ENCODE peak calls at places on chromosomes 4 and X, in five cellular contexts. Z is fibroblast of lung, Q is SK-N-SH, I is HCT116, Y is H9. J is an unnamed sample.

GRCh38 chrX:136931661-136932060 is 51.1 kb upstream of the RBMX start:
- DNase-seq in Z (no peak), Q (no peak), I (no peak), Y (no peak), J (no peak)

GRCh38 chr4:1839306-1839705 is 16.6 kb downstream of the LETM1 start:
- DNase-seq in Z (no peak), Q (no peak), I (no peak), Y (no peak), J (no peak)

GRCh38 chr4:10087152-10087791 is 29.3 kb downstream of the WDR1 start:
- DNase-seq in Z (no peak), Q (no peak), I (no peak), Y (no peak), J (no peak)

GRCh38 chrX:84248226-84248625 is 60.2 kb upstream of the RPS6KA6 start:
- DNase-seq in Z (peak), Q (no peak), I (no peak), Y (no peak), J (no peak)

GRCh38 chrX:69503228-69503834 is 795 bp upstream of the NALF2 start:
- DNase-seq in Z (no peak), Q (peak), I (peak), Y (no peak), J (no peak)

GRCh38 chrX:9942086-9942485 is 25.1 kb upstream of the CLDN34 start:
- DNase-seq in Z (no peak), Q (no peak), I (no peak), Y (no peak), J (no peak)

GRCh38 chr4:19927381-19927780 is 324.3 kb upstream of the SLIT2 start:
- DNase-seq in Z (peak), Q (no peak), I (no peak), Y (no peak), J (no peak)

GRCh38 chr4:120399846-120400245 is 333.2 kb upstream of the MAD2L1 start:
- DNase-seq in Z (no peak), Q (no peak), I (no peak), Y (no peak), J (no peak)

GRCh38 chr4:142558851-142559250 is 287.2 kb downstream of the INPP4B start:
- DNase-seq in Z (peak), Q (no peak), I (no peak), Y (no peak), J (no peak)

GRCh38 chr4:88758264-88758663 is 60.6 kb upstream of the NAP1L5 start:
- DNase-seq in Z (peak), Q (no peak), I (no peak), Y (no peak), J (no peak)

GRCh38 chr4:84965558-84966381 is 720 bp downstream of the WDFY3 start:
- DNase-seq in Z (peak), Q (peak), I (no peak), Y (peak), J (peak)

GRCh38 chrX:19793471-19793870 is 93.9 kb downstream of the SH3KBP1 start:
- DNase-seq in Z (peak), Q (no peak), I (no peak), Y (no peak), J (no peak)

GRCh38 chr4:10026485-10026884 is 5.2 kb upstream of the SLC2A9 start:
- DNase-seq in Z (no peak), Q (no peak), I (no peak), Y (no peak), J (no peak)

GRCh38 chrX:151985955-151986354 is 11.5 kb upstream of the GABRE start:
- DNase-seq in Z (peak), Q (no peak), I (no peak), Y (no peak), J (no peak)

GRCh38 chrX:123830309-123830708 is 29.5 kb upstream of the XIAP start:
- DNase-seq in Z (peak), Q (no peak), I (no peak), Y (no peak), J (no peak)

GRCh38 chrX:130878350-130879341 is 24.4 kb downstream of the ENOX2 start:
- DNase-seq in Z (peak), Q (no peak), I (peak), Y (no peak), J (no peak)

GRCh38 chr4:189046642-189047041 is 894.0 kb upstream of the FRG1 start:
- DNase-seq in Z (peak), Q (no peak), I (no peak), Y (peak), J (peak)

GRCh38 chr4:91620952-91621351 is 682.8 kb upstream of the GRID2 start:
- DNase-seq in Z (no peak), Q (no peak), I (no peak), Y (no peak), J (no peak)

GRCh38 chr4:147360301-147360700 is 120.6 kb upstream of the EDNRA start:
- DNase-seq in Z (peak), Q (no peak), I (no peak), Y (no peak), J (no peak)

GRCh38 chr4:107832275-107832807 is 7.6 kb downstream of the SGMS2 start:
- DNase-seq in Z (no peak), Q (no peak), I (no peak), Y (no peak), J (no peak)

GRCh38 chr4:110109455-110109854 is 89.0 kb downstream of the ELOVL6 start:
- DNase-seq in Z (peak), Q (no peak), I (no peak), Y (no peak), J (no peak)

GRCh38 chrX:17967888-17968287 is 106.8 kb upstream of the RAI2 start:
- DNase-seq in Z (no peak), Q (no peak), I (no peak), Y (no peak), J (no peak)

GRCh38 chrX:134803551-134804183 is 145.4 kb upstream of the PLAC1 start:
- DNase-seq in Z (no peak), Q (no peak), I (no peak), Y (no peak), J (no peak)

GRCh38 chrX:49198540-49199314 is 1.3 kb downstream of the SYP start:
- DNase-seq in Z (no peak), Q (no peak), I (no peak), Y (no peak), J (no peak)

GRCh38 chr4:164997941-164998340 is 20.5 kb upstream of the TRIM61 start:
- DNase-seq in Z (no peak), Q (no peak), I (no peak), Y (no peak), J (no peak)

GRCh38 chr4:147735413-147736301 is 3.8 kb downstream of the ARHGAP10 start:
- DNase-seq in Z (peak), Q (no peak), I (no peak), Y (no peak), J (no peak)

GRCh38 chrX:41875142-41875541 is 48.2 kb downstream of the CASK start:
- DNase-seq in Z (peak), Q (no peak), I (no peak), Y (no peak), J (no peak)

GRCh38 chr4:129113919-129114318 is 18.0 kb downstream of the C4orf33 start:
- DNase-seq in Z (no peak), Q (no peak), I (no peak), Y (no peak), J (no peak)

GRCh38 chr4:17336524-17336941 is 175.4 kb downstream of the QDPR start:
- DNase-seq in Z (peak), Q (no peak), I (peak), Y (no peak), J (no peak)

GRCh38 chr4:67929447-67929846 is 33.8 kb downstream of the TMPRSS11A start:
- DNase-seq in Z (peak), Q (no peak), I (peak), Y (no peak), J (no peak)

GRCh38 chrX:36436286-36436860 is 516.8 kb downstream of the CFAP47 start:
- DNase-seq in Z (no peak), Q (no peak), I (no peak), Y (no peak), J (no peak)

GRCh38 chr4:135371137-135371536 is 1169.5 kb upstream of the PABPC4L start:
- DNase-seq in Z (no peak), Q (peak), I (no peak), Y (peak), J (peak)

GRCh38 chr4:82043081-82043808 is 330.5 kb downstream of the HNRNPD start:
- DNase-seq in Z (no peak), Q (no peak), I (no peak), Y (peak), J (peak)

GRCh38 chr4:167897116-167897515 is 195.2 kb upstream of the ANXA10 start:
- DNase-seq in Z (peak), Q (peak), I (peak), Y (peak), J (peak)
- H3K27ac ChIP-seq in Z (no peak), Q (no peak), I (peak), Y (no peak), J (peak)

DNA sequence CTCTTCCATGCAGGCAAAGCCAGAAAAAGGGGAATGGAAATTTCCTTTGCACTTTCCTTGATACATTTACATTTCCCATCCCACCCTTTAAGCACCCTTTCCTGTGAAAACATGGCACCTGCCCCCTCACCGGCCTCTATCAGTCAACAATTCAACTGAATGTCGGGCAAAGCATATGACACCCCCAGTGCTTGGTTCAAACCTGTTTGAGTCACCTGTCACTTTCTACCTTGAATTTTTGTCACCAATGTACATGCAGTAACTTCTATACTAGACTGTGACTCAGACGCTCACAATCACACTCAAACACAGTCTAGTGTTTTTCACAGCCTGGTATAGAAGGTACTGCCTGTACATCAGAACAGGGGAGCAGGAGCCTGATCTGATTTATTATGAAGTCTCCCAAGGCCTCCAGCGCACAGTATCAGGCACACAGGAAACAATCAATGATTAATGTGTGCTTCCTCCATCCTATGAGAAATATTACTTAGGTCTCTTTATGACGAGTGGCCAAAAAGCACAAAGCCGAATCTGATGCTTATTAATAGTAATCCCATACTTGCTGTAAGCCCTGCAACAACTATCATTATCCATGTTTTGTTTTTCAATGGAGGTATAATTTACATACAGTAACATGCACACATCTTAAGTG is 49.2 kb upstream of the FAM9C start:
- DNase-seq in Z (no peak), Q (no peak), I (no peak), Y (no peak), J (no peak)
- TF ChIP-seq CTCF in Z (no peak), Q (no peak), I (no peak), Y (no peak), J (no peak)

DNA sequence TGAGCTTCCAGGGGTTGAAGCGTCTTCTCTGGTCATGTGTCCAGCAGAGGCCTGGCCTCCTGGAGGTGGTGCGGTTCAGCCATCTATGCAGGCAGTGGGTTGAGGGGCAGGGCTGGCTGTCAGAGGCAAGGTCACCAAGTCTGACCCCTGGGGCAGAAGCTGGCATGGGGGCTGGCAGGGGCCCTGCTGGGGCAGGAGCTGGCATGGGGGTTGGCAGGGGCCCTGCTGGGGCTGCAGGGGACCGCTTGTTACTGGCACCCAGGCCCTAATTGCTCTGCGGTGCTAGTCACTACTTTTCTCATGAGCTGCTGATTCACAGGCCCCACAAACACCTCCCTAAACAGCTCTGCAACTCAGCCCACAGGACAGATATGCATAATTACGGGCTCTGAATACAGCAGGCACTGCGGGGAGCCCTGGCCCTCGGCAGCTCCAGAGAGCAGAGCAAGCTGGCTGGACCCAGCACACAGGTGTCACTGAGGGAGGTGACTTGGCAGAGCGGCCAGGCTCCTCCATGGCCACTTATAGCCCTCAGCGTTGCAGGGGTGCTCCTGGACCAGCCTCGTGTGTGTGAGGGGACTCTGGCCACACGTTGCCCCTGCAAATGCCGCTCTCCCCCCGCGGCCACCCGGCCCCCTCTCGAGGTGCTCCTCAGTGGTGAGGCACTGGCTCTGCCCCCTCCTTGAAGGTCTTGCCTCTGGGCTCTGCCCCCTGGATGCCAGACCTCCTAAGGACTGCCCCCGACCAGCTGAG is 32.6 kb downstream of the CPLX1 start:
- DNase-seq in Z (no peak), Q (no peak), I (no peak), Y (no peak), J (no peak)
- H3K9ac ChIP-seq in Z (no peak), Q (no peak), I (no peak), Y (no peak), J (no peak)

GRCh38 chr4:169060396-169061081 is 50.5 kb upstream of the CBR4 start:
- DNase-seq in Z (no peak), Q (no peak), I (no peak), Y (no peak), J (no peak)
- H3K27ac ChIP-seq in Z (peak), Q (no peak), I (no peak), Y (no peak), J (no peak)